ENCODE peak calls at places on chromosomes 3 and 15, in eight cellular contexts. L is activated CD4-positive, CD25-positive, alpha-beta regulatory T cell; U is activated T-helper 9 cell treated with anti-CD3 and anti-CD28 coated beads, Interleukin-2, amount 50 U/mL, for 16 hours; T is GM20000; M is A549; Q is NCI-H2227 treated with DMSO at 0.1 percent for 48 hours; V is stimulated activated CD4-positive, alpha-beta T cell treated with anti-CD3 and anti-CD28 coated beads, Interleukin-1b, Interleukin-23, amount 100 ng/mL, for 24 hours; D is memory B cell. C is an unnamed sample.

GRCh38 chr15:24954783-24955548 is at the start of the genes SNRPN and SNURF:
- DNase-seq in L (peak; percentile 29), U (peak; percentile 41), T (peak; percentile 59), M (peak; percentile 39), Q (peak; percentile 5), V (no peak), D (peak; percentile 29), C (peak; percentile 48)

GRCh38 chr3:177460100-177460499 is 262.8 kb upstream of the TBL1XR1 start:
- DNase-seq in L (no peak), U (no peak), T (no peak), M (no peak), Q (peak; percentile 71), V (no peak), D (no peak), C (no peak)

GRCh38 chr3:103693831-103694230 is 1259.0 kb downstream of the ZPLD1 start:
- DNase-seq in L (no peak), U (no peak), T (no peak), M (no peak), Q (no peak), V (no peak), D (no peak), C (no peak)

GRCh38 chr3:59401924-59402323 is 352.1 kb upstream of the CFAP20DC start:
- DNase-seq in L (no peak), U (no peak), T (no peak), M (no peak), Q (no peak), V (no peak), D (no peak), C (no peak)

GRCh38 chr3:535566-536416 is 339.2 kb downstream of the CHL1 start:
- DNase-seq in L (no peak), U (no peak), T (no peak), M (no peak), Q (no peak), V (no peak), D (no peak), C (no peak)

GRCh38 chr3:156456771-156457224 is 98.1 kb downstream of the SSR3 start:
- DNase-seq in L (no peak), U (no peak), T (no peak), M (no peak), Q (no peak), V (no peak), D (no peak), C (no peak)

GRCh38 chr3:161101609-161102008 is 3.5 kb downstream of the B3GALNT1 start:
- DNase-seq in L (no peak), U (no peak), T (no peak), M (no peak), Q (no peak), V (no peak), D (no peak), C (no peak)

GRCh38 chr3:195259146-195259563 is 11.8 kb downstream of the XXYLT1 start:
- DNase-seq in L (no peak), U (no peak), T (peak; percentile 34), M (peak; percentile 9), Q (no peak), V (no peak), D (no peak), C (peak; percentile 10)

GRCh38 chr3:123840961-123841360 is 43.2 kb downstream of the MYLK start:
- DNase-seq in L (no peak), U (no peak), T (no peak), M (no peak), Q (no peak), V (no peak), D (no peak), C (no peak)

GRCh38 chr15:41727143-41727542 is 47.1 kb upstream of the MAPKBP1 start:
- DNase-seq in L (no peak), U (no peak), T (no peak), M (no peak), Q (no peak), V (no peak), D (no peak), C (no peak)

GRCh38 chr3:143185401-143185800 is 65.8 kb downstream of the CHST2 start:
- DNase-seq in L (no peak), U (no peak), T (no peak), M (no peak), Q (no peak), V (no peak), D (no peak), C (no peak)

GRCh38 chr3:143366672-143367071 is 247.1 kb downstream of the CHST2 start:
- DNase-seq in L (no peak), U (no peak), T (no peak), M (no peak), Q (no peak), V (no peak), D (no peak), C (no peak)